ENCODE peak calls at places on chromosome 14, in nine cellular contexts. D, V, K, B, H, I, L, F and N are unnamed samples.

GRCh38 chr14:89575386-89576061 is 158.5 kb upstream of the FOXN3 start:
- DNase-seq in I (no peak), K (no peak), L (no peak), H (no peak), V (no peak), F (no peak), B (no peak), D (no peak), N (no peak)

GRCh38 chr14:100345711-100346110 is 22.6 kb downstream of the SLC25A47 start:
- DNase-seq in H (no peak), L (no peak), B (no peak), D (no peak), V (no peak), F (no peak), K (no peak), I (no peak), N (no peak)

GRCh38 chr14:94001501-94002396 is 4.6 kb downstream of the CCDC197 start:
- DNase-seq in L (peak; percentile 89), H (peak; percentile 58), I (peak; percentile 65), F (peak; percentile 68), K (peak; percentile 66), V (peak; percentile 25), D (peak; percentile 47), B (peak; percentile 56), N (no peak)

GRCh38 chr14:89625208-89625987 is 208.4 kb upstream of the FOXN3 start:
- DNase-seq in K (no peak), V (no peak), D (no peak), I (peak; percentile 29), L (no peak), B (no peak), F (no peak), H (peak; percentile 4), N (no peak)

GRCh38 chr14:36227802-36228201 is 51.3 kb upstream of the PTCSC3 start:
- DNase-seq in V (no peak), I (peak; percentile 35), D (no peak), K (no peak), F (peak; percentile 14), L (no peak), B (no peak), H (no peak), N (no peak)

GRCh38 chr14:36585100-36585499 is 2.7 kb upstream of the NKX2-8 start:
- DNase-seq in H (peak; percentile 58), K (no peak), V (no peak), D (no peak), B (no peak), I (no peak), L (no peak), F (no peak), N (no peak)

GRCh38 chr14:60002819-60003492 is 83.0 kb downstream of the LRRC9 start:
- DNase-seq in V (no peak), K (no peak), H (no peak), B (no peak), I (no peak), F (no peak), D (no peak), L (no peak), N (no peak)

GRCh38 chr14:99454246-99454645 is 26.4 kb downstream of the SETD3 start:
- DNase-seq in B (no peak), V (no peak), F (peak; percentile 18), L (peak; percentile 17), K (no peak), I (no peak), H (no peak), D (no peak), N (no peak)

GRCh38 chr14:24296341-24297157 is 3.0 kb downstream of the DHRS1 start:
- DNase-seq in H (peak; percentile 12), K (peak; percentile 68), I (peak; percentile 91), F (peak; percentile 95), B (peak; percentile 66), D (peak; percentile 84), L (peak; percentile 93), V (peak; percentile 49), N (peak; percentile 68)

GRCh38 chr14:101449114-101449513 is 112.2 kb upstream of the DIO3 start:
- DNase-seq in B (no peak), D (no peak), I (no peak), H (no peak), V (no peak), L (no peak), K (no peak), F (no peak), N (no peak)